ENCODE peak calls at places on chromosome 5, in nine cellular contexts. D is right atrium auricular region, T is GM12865, W is keratinocyte, L is cardiac fibroblast, Y is AG04450, Q is GM23338, Z is neural progenitor cell, S is NB4. I is an unnamed sample.

GRCh38 chr5:174227228-174227627 is 181.7 kb downstream of the NSG2 start:
- DNase-seq in D (no peak), T (no peak), W (no peak), L (no peak), Y (no peak), Q (no peak), Z (no peak), S (no peak), I (no peak)

GRCh38 chr5:82388186-82388585 is 110.0 kb upstream of the RPS23 start:
- DNase-seq in D (no peak), T (no peak), W (no peak), L (peak; percentile 76), Y (no peak), Q (no peak), Z (no peak), S (no peak), I (no peak)

GRCh38 chr5:114101153-114101552 is 260.7 kb upstream of the KCNN2 start:
- DNase-seq in D (no peak), T (peak; percentile 40), W (no peak), L (peak; percentile 73), Y (peak; percentile 20), Q (peak; percentile 72), Z (peak; percentile 69), S (peak; percentile 57), I (no peak)

GRCh38 chr5:64147849-64148441 is 17.7 kb upstream of the RNF180 start:
- DNase-seq in D (peak; percentile 88), T (peak; percentile 30), W (no peak), L (peak; percentile 68), Y (no peak), Q (peak; percentile 73), Z (peak; percentile 75), S (peak; percentile 43), I (no peak)

GRCh38 chr5:35656721-35657120 is 39.1 kb downstream of the SPEF2 start:
- DNase-seq in D (no peak), T (no peak), W (no peak), L (no peak), Y (peak; percentile 33), Q (peak; percentile 62), Z (no peak), S (no peak), I (no peak)

GRCh38 chr5:82594097-82594496 is 315.9 kb upstream of the RPS23 start:
- DNase-seq in D (no peak), T (no peak), W (no peak), L (peak; percentile 47), Y (no peak), Q (no peak), Z (no peak), S (no peak), I (no peak)

GRCh38 chr5:135592312-135593045 is 13.7 kb upstream of the CXCL14 start:
- DNase-seq in D (no peak), T (peak; percentile 80), W (no peak), L (no peak), Y (no peak), Q (no peak), Z (no peak), S (no peak), I (no peak)

GRCh38 chr5:159189310-159189709 is 20.0 kb downstream of the RNF145 start:
- DNase-seq in D (no peak), T (no peak), W (no peak), L (no peak), Y (no peak), Q (no peak), Z (no peak), S (no peak), I (no peak)

GRCh38 chr5:45521067-45521466 is 175.1 kb downstream of the HCN1 start:
- DNase-seq in D (no peak), T (no peak), W (no peak), L (peak; percentile 19), Y (no peak), Q (peak; percentile 87), Z (peak; percentile 83), S (peak; percentile 49), I (no peak)

GRCh38 chr5:174553556-174553955 is 170.8 kb upstream of the MSX2 start:
- DNase-seq in D (peak; percentile 87), T (no peak), W (no peak), L (no peak), Y (no peak), Q (no peak), Z (no peak), S (no peak), I (no peak)

GRCh38 chr5:18527017-18527416 is 892.8 kb downstream of the TAF11L14 start:
- DNase-seq in D (no peak), T (no peak), W (no peak), L (no peak), Y (no peak), Q (peak; percentile 24), Z (no peak), S (no peak), I (no peak)

GRCh38 chr5:172561151-172561550 is 79.9 kb upstream of the NEURL1B start:
- DNase-seq in D (no peak), T (no peak), W (peak; percentile 89), L (peak; percentile 21), Y (no peak), Q (no peak), Z (no peak), S (no peak), I (no peak)

GRCh38 chr5:41794478-41794877 is 75.7 kb downstream of the OXCT1 start:
- DNase-seq in D (no peak), T (no peak), W (peak; percentile 26), L (peak; percentile 89), Y (peak; percentile 87), Q (no peak), Z (no peak), S (no peak), I (no peak)

GRCh38 chr5:138459311-138459710 is 6.0 kb upstream of the EGR1 start:
- DNase-seq in D (no peak), T (peak; percentile 66), W (no peak), L (no peak), Y (no peak), Q (no peak), Z (no peak), S (peak; percentile 61), I (no peak)

DNA sequence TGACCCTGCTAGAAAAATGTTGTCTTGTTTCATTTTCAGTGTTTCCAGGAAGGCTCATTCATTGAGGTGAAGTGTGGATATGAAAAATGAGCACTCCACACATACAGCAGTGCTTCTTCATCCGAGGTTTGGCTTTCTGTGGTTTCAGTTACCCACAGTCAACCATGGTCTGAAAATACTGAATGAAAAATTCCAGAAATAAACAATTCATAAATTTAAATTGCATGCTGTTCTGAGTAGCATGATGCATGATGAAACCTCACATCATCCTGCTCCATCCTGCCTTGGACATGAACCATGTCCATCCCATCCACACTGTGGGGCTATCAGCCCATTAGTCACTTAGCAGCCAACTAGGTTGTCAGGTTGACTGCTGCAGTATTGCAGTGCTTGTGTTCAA is 10.4 kb upstream of the SLC45A2 start:
- DNase-seq in D (no peak), T (no peak), W (no peak), L (peak; percentile 46), Y (no peak), Q (no peak), Z (no peak), S (no peak), I (no peak)
- TF ChIP-seq CTCF in D (no peak), T (no peak), W (peak; percentile 70), L (no peak), Y (no peak), Q (peak; percentile 39), Z (no peak), S (no peak), I (no peak)

GRCh38 chr5:119377066-119377465 is 21.2 kb downstream of the TNFAIP8 start:
- DNase-seq in D (no peak), T (no peak), W (no peak), L (no peak), Y (no peak), Q (no peak), Z (no peak), S (no peak), I (no peak)

GRCh38 chr5:119370521-119370920 is 14.7 kb downstream of the TNFAIP8 start:
- DNase-seq in D (no peak), T (no peak), W (no peak), L (no peak), Y (no peak), Q (no peak), Z (no peak), S (no peak), I (no peak)

GRCh38 chr5:119368238-119368630 is 12.4 kb downstream of the TNFAIP8 start:
- DNase-seq in D (no peak), T (peak; percentile 89), W (no peak), L (no peak), Y (no peak), Q (no peak), Z (no peak), S (no peak), I (peak; percentile 72)

GRCh38 chr5:119378075-119378699 is 22.4 kb downstream of the TNFAIP8 start:
- DNase-seq in D (no peak), T (no peak), W (no peak), L (no peak), Y (peak; percentile 41), Q (no peak), Z (no peak), S (no peak), I (no peak)

DNA sequence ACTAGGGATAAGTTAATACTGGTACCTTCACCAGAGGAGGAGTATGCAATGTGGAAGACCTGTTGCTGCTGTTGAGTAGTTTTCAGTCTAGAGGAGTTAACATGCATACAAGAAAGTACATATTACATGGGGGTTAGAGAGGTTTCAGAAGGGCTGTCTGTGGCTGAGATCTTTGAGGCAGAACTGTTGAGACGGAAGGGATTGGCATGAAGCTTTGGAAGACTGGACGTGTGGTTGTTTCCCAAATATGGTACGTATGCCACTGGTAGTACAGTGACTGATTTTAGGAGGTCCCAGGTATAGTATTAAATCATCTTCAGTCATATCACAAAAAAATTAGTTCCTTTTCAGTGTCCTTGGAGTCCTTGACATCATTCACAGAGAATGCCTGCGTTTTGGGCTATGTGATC is 17.6 kb downstream of the TNFAIP8 start:
- DNase-seq in D (no peak), T (peak; percentile 73), W (no peak), L (no peak), Y (no peak), Q (no peak), Z (no peak), S (no peak), I (no peak)
- H3K4me3 ChIP-seq in D (no peak overlapping the region), T (no peak overlapping the region), W (no peak overlapping the region), L (no peak overlapping the region), Y (no peak overlapping the region), Q (no peak overlapping the region), Z (no peak overlapping the region), S (no peak overlapping the region), I (no peak overlapping the region)

GRCh38 chr5:123665822-123666371 is 153.9 kb downstream of the CSNK1G3 start:
- DNase-seq in D (no peak), T (peak; percentile 15), W (no peak), L (no peak), Y (no peak), Q (no peak), Z (no peak), S (no peak), I (no peak)
- TF ChIP-seq CTCF in D (no peak), T (no peak), W (no peak), L (no peak), Y (no peak), Q (peak; percentile 20), Z (no peak), S (no peak), I (no peak)

GRCh38 chr5:38329132-38329715 is 70.9 kb downstream of the EGFLAM start:
- DNase-seq in D (no peak), T (no peak), W (no peak), L (peak; percentile 6), Y (no peak), Q (peak; percentile 17), Z (peak; percentile 20), S (peak; percentile 5), I (no peak)

DNA sequence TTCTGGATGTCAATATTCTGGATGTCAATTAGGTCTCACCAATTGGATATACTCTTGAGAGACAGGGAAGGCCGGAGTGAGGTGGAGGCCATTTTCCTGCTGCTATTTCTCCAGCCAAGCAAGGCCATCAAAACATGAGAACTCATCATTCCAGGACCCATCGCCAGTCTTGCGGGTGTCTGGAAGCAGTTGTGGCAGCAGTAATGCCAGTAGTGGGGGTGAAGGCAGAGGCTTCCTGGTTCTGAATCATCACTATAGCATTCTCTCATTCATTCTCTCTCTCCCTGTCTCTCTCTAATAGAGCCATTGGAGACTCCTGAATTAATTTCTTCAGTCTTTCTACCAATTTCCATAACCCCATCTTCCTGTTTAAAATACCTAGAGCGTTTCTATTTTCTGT is 71.8 kb downstream of the EGFLAM start:
- DNase-seq in D (no peak), T (no peak), W (no peak), L (no peak), Y (no peak), Q (no peak), Z (no peak), S (no peak), I (no peak)
- H3K4me3 ChIP-seq in D (no peak overlapping the region), T (no peak overlapping the region), W (no peak overlapping the region), L (no peak overlapping the region), Y (no peak overlapping the region), Q (no peak overlapping the region), Z (no peak overlapping the region), S (no peak overlapping the region), I (no peak overlapping the region)

I was measured in GM12864.